ENCODE peak calls at places on chromosome 14, in ten cellular contexts. A is WTC11, G is A549, R is endothelial cell of umbilical vein, H is H1, Y is NB4, P is HCT116, U is GM12878, J is K562, Q is HepG2. C is an unnamed sample.
A peak's percentile ranks its signal among the peaks of the same experiment; 100 is the strongest.

GRCh38 chr14:58572092-58572853 is 65.5 kb upstream of the DACT1 start:
- DNase-seq in A (no peak), G (peak; percentile 11), R (no peak), H (no peak), Y (no peak), P (no peak), U (no peak), J (no peak), Q (peak; percentile 4), C (no peak)

GRCh38 chr14:92944976-92945375 is 22.0 kb downstream of the CHGA start:
- DNase-seq in A (no peak), G (no peak), R (no peak), H (no peak), Y (no peak), P (no peak), U (no peak), J (no peak), Q (no peak), C (peak; percentile 83)

GRCh38 chr14:68715032-68715924 is 77.6 kb downstream of the ZFP36L1 start:
- DNase-seq in A (no peak), G (no peak), R (peak; percentile 26), H (no peak), Y (no peak), P (no peak), U (no peak), J (peak; percentile 23), Q (no peak), C (no peak)

GRCh38 chr14:94036328-94037167 is 10.4 kb downstream of the OTUB2 start:
- DNase-seq in A (peak; percentile 85), G (peak; percentile 76), R (peak; percentile 69), H (peak; percentile 91), Y (peak; percentile 66), P (peak; percentile 64), U (no peak), J (peak; percentile 66), Q (peak; percentile 73), C (peak; percentile 80)

GRCh38 chr14:69963966-69964365 is 84.8 kb downstream of the SMOC1 start:
- DNase-seq in A (no peak), G (no peak), R (no peak), H (no peak), Y (no peak), P (no peak), U (no peak), J (no peak), Q (no peak), C (no peak)

GRCh38 chr14:22002860-22003284 is 329.3 kb upstream of the OR4E1 start:
- DNase-seq in A (peak; percentile 76), G (no peak), R (no peak), H (peak; percentile 76), Y (peak; percentile 32), P (peak; percentile 16), U (no peak), J (peak; percentile 12), Q (no peak), C (no peak)

GRCh38 chr14:74510211-74510931 is 16.8 kb downstream of the ISCA2 start:
- DNase-seq in A (peak; percentile 34), G (no peak), R (no peak), H (no peak), Y (no peak), P (no peak), U (no peak), J (no peak), Q (peak; percentile 25), C (no peak)

GRCh38 chr14:100810435-100810834 is 15.5 kb upstream of the MEG3 start:
- DNase-seq in A (no peak), G (no peak), R (no peak), H (no peak), Y (no peak), P (no peak), U (no peak), J (no peak), Q (no peak), C (no peak)

GRCh38 chr14:94593749-94594431 is 12.7 kb downstream of the SERPINA5 start:
- DNase-seq in A (no peak), G (no peak), R (no peak), H (no peak), Y (no peak), P (no peak), U (no peak), J (no peak), Q (peak; percentile 100), C (no peak)

GRCh38 chr14:73829526-73830431 is 21.9 kb upstream of the PTGR2 start:
- DNase-seq in A (no peak), G (no peak), R (peak; percentile 40), H (no peak), Y (peak; percentile 78), P (no peak), U (peak; percentile 49), J (peak; percentile 47), Q (peak; percentile 45), C (no peak)

GRCh38 chr14:74613211-74613914 is 1.3 kb upstream of the LTBP2 start:
- DNase-seq in A (no peak), G (no peak), R (no peak), H (no peak), Y (no peak), P (no peak), U (no peak), J (no peak), Q (no peak), C (no peak)

GRCh38 chr14:88562831-88563686 is at the start of gene ZC3H14:
- DNase-seq in A (peak; percentile 87), G (peak; percentile 82), R (peak; percentile 93), H (peak; percentile 92), Y (peak; percentile 91), P (peak; percentile 68), U (peak; percentile 71), J (peak; percentile 87), Q (peak; percentile 77), C (peak; percentile 98)

GRCh38 chr14:21704340-21704737 is 30.7 kb upstream of the OR4E1 start:
- DNase-seq in A (no peak), G (no peak), R (no peak), H (no peak), Y (no peak), P (no peak), U (no peak), J (no peak), Q (no peak), C (no peak)

GRCh38 chr14:49975286-49975685 is 82.4 kb downstream of the ARF6 start:
- DNase-seq in A (no peak), G (no peak), R (peak; percentile 84), H (no peak), Y (no peak), P (peak; percentile 93), U (no peak), J (no peak), Q (no peak), C (no peak)

GRCh38 chr14:22180045-22180444 is 409.0 kb downstream of the DAD1 start:
- DNase-seq in A (no peak), G (no peak), R (no peak), H (no peak), Y (no peak), P (no peak), U (no peak), J (no peak), Q (no peak), C (no peak)

GRCh38 chr14:32512813-32513212 is 183.7 kb downstream of the AKAP6 start:
- DNase-seq in A (no peak), G (no peak), R (no peak), H (no peak), Y (no peak), P (no peak), U (no peak), J (no peak), Q (no peak), C (no peak)

GRCh38 chr14:20873370-20874177 is 17.6 kb upstream of the RNASE3 start:
- DNase-seq in A (peak; percentile 95), G (peak; percentile 33), R (peak; percentile 73), H (peak; percentile 92), Y (peak; percentile 94), P (peak; percentile 79), U (no peak), J (peak; percentile 53), Q (peak; percentile 41), C (peak; percentile 23)

GRCh38 chr14:68386950-68387779 is 405.7 kb downstream of the ZFP36L1 start:
- DNase-seq in A (no peak), G (no peak), R (no peak), H (no peak), Y (no peak), P (no peak), U (no peak), J (no peak), Q (no peak), C (peak; percentile 52)

DNA sequence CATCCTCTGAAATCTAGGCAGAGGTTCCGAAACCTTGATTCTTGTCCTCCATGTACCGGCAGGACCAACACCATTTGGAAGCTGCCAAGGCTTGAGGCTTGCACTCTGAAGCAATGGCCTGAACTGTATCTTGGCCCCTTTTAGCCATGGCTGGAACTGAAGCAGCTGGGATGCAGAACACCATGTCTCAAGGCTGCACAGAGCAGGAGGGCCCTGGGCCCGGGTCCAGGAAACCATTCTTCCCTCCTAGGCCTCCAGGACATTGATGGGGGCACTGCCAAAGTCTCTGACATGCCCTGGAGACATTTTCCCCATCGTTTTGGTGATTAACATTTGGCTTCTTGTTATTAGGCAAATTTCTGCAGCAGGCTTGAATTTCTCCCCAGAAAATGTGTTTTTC is 198.7 kb downstream of the EFCAB11 start:
- DNase-seq in A (no peak), G (no peak), R (no peak), H (no peak), Y (no peak), P (no peak), U (no peak), J (no peak), Q (no peak), C (no peak)
- TF ChIP-seq MAX in A (no peak), G (no peak), R (no peak), H (no peak), Y (no peak), P (no peak), U (no peak), J (no peak), Q (no peak), C (no peak)

DNA sequence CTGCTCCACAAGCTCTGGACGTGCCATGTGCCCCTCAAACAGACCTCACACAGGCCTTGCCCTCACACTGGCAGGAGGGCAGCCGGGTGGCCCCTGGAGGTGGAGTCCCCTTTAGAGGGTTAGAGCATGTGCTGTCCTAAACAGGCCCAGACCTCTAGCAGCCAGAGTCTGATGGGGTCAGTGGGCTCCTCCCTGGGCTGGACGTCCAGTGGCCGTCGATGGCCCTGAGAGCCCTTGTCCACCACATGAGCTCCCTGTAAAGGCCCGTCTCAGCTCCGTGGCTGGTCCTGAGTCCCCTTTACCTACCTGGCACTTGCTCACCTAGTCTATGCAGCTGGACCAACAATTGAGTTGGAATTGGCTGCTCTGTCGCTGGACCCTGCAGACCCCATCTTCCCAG is 3.8 kb downstream of the TMEM179 start:
- DNase-seq in A (no peak), G (no peak), R (no peak), H (no peak), Y (no peak), P (no peak), U (no peak), J (no peak), Q (no peak), C (peak; percentile 21)
- TF ChIP-seq MAX in A (no peak), G (no peak), R (no peak), H (no peak), Y (no peak), P (no peak), U (no peak), J (no peak), Q (no peak), C (no peak)

GRCh38 chr14:61458766-61459165 is 137.4 kb downstream of the PRKCH start:
- DNase-seq in A (no peak), G (no peak), R (no peak), H (peak; percentile 35), Y (no peak), P (no peak), U (no peak), J (no peak), Q (no peak), C (no peak)
- TF ChIP-seq MAX in A (no peak), G (no peak), R (no peak), H (no peak), Y (no peak), P (no peak), U (no peak), J (no peak), Q (no peak), C (no peak)

GRCh38 chr14:55807059-55807499 is 227.1 kb downstream of the KTN1 start:
- DNase-seq in A (no peak), G (no peak), R (peak; percentile 98), H (no peak), Y (no peak), P (peak; percentile 70), U (no peak), J (peak; percentile 29), Q (peak; percentile 28), C (peak; percentile 38)
- TF ChIP-seq MAX in A (no peak), G (no peak), R (no peak), H (no peak), Y (no peak), P (peak; percentile 56), U (no peak), J (no peak), Q (no peak), C (no peak)